ENCODE peak calls at places on chromosomes 4 and X, in ten cellular contexts. L is H1, I is vagina, J is suprapubic skin, E is sigmoid colon, D is transverse colon, S is GM12878, C is K562, Q is GM23338, X is Panc1. H is an unnamed sample.

GRCh38 chrX:149858592-149858991 is 22.4 kb upstream of the MAGEA8 start:
- DNase-seq in S (no peak), C (no peak), Q (no peak), E (no peak), J (no peak), X (no peak), D (no peak), I (no peak), L (no peak), H (no peak)

GRCh38 chrX:154776753-154777152 is 14.1 kb downstream of the DKC1 start:
- DNase-seq in I (no peak), Q (no peak), J (no peak), L (no peak), C (no peak), D (no peak), E (no peak), X (no peak), S (no peak), H (no peak)

GRCh38 chrX:96685205-96686099 is 810 bp downstream of the DIAPH2 start:
- DNase-seq in X (no peak), Q (peak), S (no peak), D (peak), J (peak), E (peak), I (no peak), L (no peak), C (no peak), H (no peak)

GRCh38 chrX:3526749-3527148 is 180.3 kb upstream of the MXRA5 start:
- DNase-seq in E (no peak), C (no peak), X (no peak), D (no peak), I (no peak), J (no peak), L (no peak), Q (no peak), S (no peak), H (no peak)

GRCh38 chrX:1727531-1728027 is 112.7 kb downstream of the ASMT start:
- DNase-seq in X (peak), I (no peak), J (no peak), C (no peak), L (peak), E (no peak), D (no peak), Q (peak), S (no peak), H (no peak)

GRCh38 chrX:139882299-139882698 is 50.6 kb downstream of the ATP11C start:
- DNase-seq in I (no peak), X (no peak), E (no peak), S (no peak), D (no peak), J (no peak), L (no peak), C (no peak), Q (no peak), H (no peak)

GRCh38 chr4:47930971-47931804 is 16.8 kb upstream of the NFXL1 start:
- DNase-seq in C (no peak), E (no peak), Q (no peak), J (no peak), I (no peak), X (no peak), L (no peak), S (no peak), D (no peak), H (no peak)

GRCh38 chrX:136773649-136774048 is 7.1 kb downstream of the ARHGEF6 start:
- DNase-seq in C (no peak), Q (no peak), E (no peak), J (no peak), I (no peak), S (no peak), D (no peak), X (no peak), L (no peak), H (no peak)

GRCh38 chrX:74293343-74293946 is 10.5 kb upstream of the ZCCHC13 start:
- DNase-seq in I (no peak), J (peak), C (peak), X (no peak), S (no peak), L (no peak), E (peak), Q (peak), D (peak), H (peak)

GRCh38 chr4:25154594-25155265 is 5.5 kb downstream of the SEPSECS start:
- DNase-seq in E (no peak), C (no peak), L (no peak), J (no peak), D (peak), S (no peak), X (no peak), I (no peak), Q (no peak), H (no peak)

GRCh38 chrX:119503484-119503861 is 35.2 kb downstream of the SLC25A5 start:
- DNase-seq in Q (no peak), X (peak), D (peak), S (no peak), J (peak), L (no peak), C (no peak), E (peak), I (no peak), H (peak)

GRCh38 chrX:141402897-141403610 is 160.7 kb upstream of the SPANXC start:
- DNase-seq in Q (no peak), I (no peak), E (peak), X (no peak), S (no peak), C (no peak), J (no peak), D (no peak), L (no peak), H (no peak)

GRCh38 chr4:107857741-107858140 is 33.0 kb downstream of the SGMS2 start:
- DNase-seq in Q (no peak), S (no peak), X (no peak), D (no peak), J (no peak), L (no peak), C (no peak), I (no peak), E (no peak), H (no peak)

GRCh38 chr4:91198951-91199350 is 1071.8 kb downstream of the CCSER1 start:
- DNase-seq in C (no peak), Q (no peak), I (no peak), E (no peak), X (no peak), D (no peak), J (no peak), L (no peak), S (no peak), H (no peak)

GRCh38 chr4:139817657-139818452 is 152.2 kb downstream of the MGST2 start:
- DNase-seq in D (no peak), S (no peak), J (no peak), X (no peak), L (no peak), Q (no peak), C (no peak), I (no peak), E (no peak), H (no peak)
- TF ChIP-seq POLR2AphosphoS5 in D (no peak), S (no peak), J (no peak), X (no peak), L (no peak), Q (no peak), C (no peak), I (no peak), E (no peak), H (no peak)

DNA sequence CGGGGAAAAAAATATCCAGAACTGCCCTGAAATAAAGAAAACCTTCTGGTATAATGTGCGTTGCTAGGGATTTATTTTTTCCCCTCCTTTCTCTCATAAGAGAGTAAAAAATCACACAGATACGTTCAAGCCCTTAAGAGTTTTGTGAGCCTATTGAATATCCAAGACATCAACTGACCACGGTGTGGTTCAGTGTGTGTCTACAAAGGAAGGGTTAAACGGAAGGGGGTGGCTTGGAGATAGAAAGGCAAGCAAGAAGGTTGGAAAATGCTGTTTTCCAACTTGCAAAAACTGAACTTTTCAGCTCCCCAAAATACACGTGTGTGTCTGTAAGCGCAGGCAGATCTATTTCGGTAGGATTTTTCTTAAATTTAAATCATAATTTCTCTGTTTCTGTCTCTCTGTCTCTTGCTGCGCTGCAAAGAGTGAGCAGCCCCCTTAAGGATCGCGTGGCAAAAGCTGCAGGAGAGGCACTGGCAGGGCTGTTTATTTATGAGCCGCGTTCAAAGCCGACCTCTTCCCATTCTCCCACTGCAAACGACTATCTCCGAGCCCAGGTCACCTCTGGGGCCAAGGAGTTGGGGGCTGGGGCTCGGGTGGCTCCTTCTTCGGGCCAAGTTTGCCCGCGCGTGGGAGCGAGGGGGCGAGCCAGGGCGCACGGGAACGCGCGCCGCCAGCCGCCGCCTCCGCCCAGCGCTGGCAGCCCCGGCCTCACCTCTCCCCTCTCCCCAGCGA is 477 bp upstream of the SLIT2 start:
- DNase-seq in C (no peak), E (no peak), S (no peak), J (no peak), Q (no peak), L (no peak), I (no peak), D (no peak), X (no peak), H (no peak)
- TF ChIP-seq CTCF in C (no peak), E (no peak), S (no peak), J (no peak), Q (no peak), L (no peak), I (no peak), D (no peak), X (no peak), H (no peak)

DNA sequence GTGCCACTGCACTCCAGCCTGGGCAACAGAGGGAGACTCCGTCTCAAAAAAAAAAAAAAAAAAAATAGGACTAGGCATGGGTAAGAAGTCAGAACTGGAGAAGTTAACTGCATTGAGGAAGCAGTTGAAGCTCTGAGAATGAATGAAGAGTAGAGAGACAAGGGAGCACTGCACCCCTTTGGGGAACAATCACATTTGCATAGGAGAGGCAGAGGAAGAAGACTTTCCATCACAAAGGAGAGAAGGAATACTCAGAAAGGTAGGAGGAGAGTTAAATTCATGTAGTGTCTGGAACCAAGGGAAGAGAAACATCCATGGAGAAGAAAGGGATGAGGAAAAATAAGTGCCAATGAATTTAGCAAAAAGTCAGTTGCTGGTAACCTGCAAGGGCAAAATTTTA is 72.4 kb downstream of the GPC3 start:
- DNase-seq in J (no peak), L (no peak), Q (peak), X (no peak), S (no peak), I (no peak), D (no peak), E (no peak), C (no peak), H (no peak)
- H3K4me3 ChIP-seq in J (no peak), L (peak), Q (peak), X (no peak), S (no peak), I (no peak), D (no peak), E (no peak), C (no peak), H (no peak)

GRCh38 chrX:132444936-132445335 is 43.9 kb downstream of the MBNL3 start:
- DNase-seq in E (no peak), X (no peak), C (no peak), D (no peak), I (no peak), Q (no peak), S (no peak), L (no peak), J (no peak), H (no peak)
- TF ChIP-seq POLR2AphosphoS5 in E (no peak), X (no peak), C (no peak), D (no peak), I (no peak), Q (no peak), S (no peak), L (no peak), J (no peak), H (no peak)

GRCh38 chrX:10108288-10108687 is 48.5 kb upstream of the CLCN4 start:
- DNase-seq in Q (no peak), J (no peak), S (no peak), X (no peak), L (no peak), C (no peak), E (no peak), D (no peak), I (no peak), H (no peak)

GRCh38 chrX:10110316-10110932 is 46.4 kb upstream of the CLCN4 start:
- DNase-seq in I (no peak), S (no peak), C (no peak), D (no peak), Q (no peak), L (no peak), J (no peak), E (no peak), X (no peak), H (no peak)

GRCh38 chrX:10110984-10111363 is 45.8 kb upstream of the CLCN4 start:
- DNase-seq in D (no peak), S (peak), C (no peak), J (no peak), E (no peak), I (no peak), X (no peak), Q (no peak), L (no peak), H (no peak)

GRCh38 chrX:10111364-10112148 is 45.2 kb upstream of the CLCN4 start:
- DNase-seq in L (no peak), E (peak), I (no peak), S (peak), J (no peak), Q (no peak), X (no peak), D (peak), C (no peak), H (no peak)

GRCh38 chrX:10109695-10110094 is 47.1 kb upstream of the CLCN4 start:
- DNase-seq in X (no peak), S (no peak), J (no peak), L (no peak), Q (no peak), I (no peak), E (peak), D (peak), C (no peak), H (no peak)
- TF ChIP-seq CTCF in X (no peak), S (no peak), J (no peak), L (no peak), Q (no peak), I (no peak), E (no peak), D (no peak), C (no peak), H (no peak)

DNA sequence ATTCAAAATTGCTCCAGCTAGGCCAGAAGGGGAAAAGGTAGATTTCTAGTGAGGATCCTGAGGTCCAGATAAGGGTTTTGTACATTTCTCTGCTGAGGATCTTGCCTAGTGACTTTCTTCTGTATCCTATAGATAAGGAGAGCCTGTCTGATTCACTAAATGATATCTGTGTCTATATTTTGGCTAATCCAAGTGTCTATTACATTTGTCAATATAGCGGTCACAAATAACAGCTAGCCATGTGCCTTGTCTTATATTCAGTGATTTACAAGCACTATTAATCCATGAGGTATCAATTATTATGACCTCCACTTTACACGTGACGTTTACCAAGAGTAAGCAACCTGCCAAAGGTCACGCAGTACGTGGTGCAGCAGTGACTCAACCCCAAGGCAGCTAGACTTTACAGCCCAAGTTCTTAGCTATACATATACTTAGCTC is 41.6 kb downstream of the TMEM165 start:
- DNase-seq in D (peak), S (no peak), J (no peak), E (no peak), C (peak), Q (no peak), X (no peak), I (no peak), L (no peak), H (no peak)
- H3K4me3 ChIP-seq in D (no peak), S (no peak), J (no peak), E (no peak), C (no peak), Q (no peak), X (no peak), I (no peak), L (no peak), H (no peak)